ENCODE peak calls at places on chromosomes 7 and 10, in nine cellular contexts. L is dorsolateral prefrontal cortex; K is body of pancreas; A is GM23248; Y is mammary epithelial cell; I is PC-3; N is psoas muscle; T is SJSA1; O is CD8-positive, alpha-beta memory T cell. C is an unnamed sample. For H3K27me3, the result is how much of the 10 kb centered on the place peaks cover.

GRCh38 chr7:32347244-32347828 is 142.8 kb downstream of the LSM5 start:
- DNase-seq in K (no peak), A (peak), N (no peak), T (no peak), I (peak), O (no peak), Y (no peak), L (no peak), C (no peak)

GRCh38 chr10:13949844-13950542 is 363.2 kb downstream of the PRPF18 start:
- DNase-seq in L (no peak), K (no peak), A (peak), O (no peak), N (no peak), T (no peak), Y (peak), I (peak), C (peak)

GRCh38 chr7:148155826-148156225 is 434.7 kb upstream of the C7orf33 start:
- DNase-seq in I (no peak), O (no peak), Y (no peak), L (no peak), K (no peak), A (no peak), T (no peak), N (no peak), C (no peak)

GRCh38 chr10:70267161-70267933 is 16.5 kb downstream of the NPFFR1 start:
- DNase-seq in T (peak), K (peak), Y (peak), A (peak), N (no peak), O (no peak), I (peak), L (no peak), C (peak)

GRCh38 chr10:4498763-4499251 is 327.2 kb upstream of the AKR1E2 start:
- DNase-seq in N (no peak), T (no peak), O (no peak), Y (peak), I (peak), K (no peak), A (peak), L (no peak), C (no peak)

GRCh38 chr7:95871078-95871848 is 98.9 kb downstream of the DYNC1I1 start:
- DNase-seq in T (no peak), K (peak), O (no peak), L (no peak), A (peak), Y (peak), I (peak), N (no peak), C (no peak)

GRCh38 chr10:28587270-28587969 is 54.5 kb downstream of the WAC start:
- DNase-seq in I (no peak), T (no peak), L (no peak), A (peak), K (peak), N (no peak), Y (no peak), O (no peak), C (no peak)

GRCh38 chr10:133278577-133279265 is 2.1 kb upstream of the ADAM8 start:
- DNase-seq in T (no peak), A (no peak), I (peak), K (peak), N (peak), L (no peak), O (peak), Y (peak), C (peak)

GRCh38 chr10:1373287-1373686 is 317.1 kb downstream of the WDR37 start:
- DNase-seq in T (peak), L (no peak), N (no peak), Y (no peak), O (no peak), A (no peak), K (no peak), I (no peak), C (no peak)

GRCh38 chr7:2066251-2066919 is 166.4 kb downstream of the MAD1L1 start:
- DNase-seq in O (no peak), T (no peak), L (no peak), Y (no peak), N (no peak), K (no peak), I (no peak), A (no peak), C (no peak)

GRCh38 chr7:157690058-157690832 is 353.4 kb downstream of the DNAJB6 start:
- DNase-seq in O (peak), I (no peak), K (no peak), N (peak), Y (peak), T (peak), A (peak), L (peak), C (no peak)

GRCh38 chr10:112963835-112964234 is 13.8 kb downstream of the TCF7L2 start:
- DNase-seq in Y (no peak), A (peak), N (no peak), T (peak), L (no peak), I (peak), K (no peak), O (no peak), C (no peak)

GRCh38 chr10:106571216-106571954 is 593.1 kb downstream of the SORCS1 start:
- DNase-seq in K (no peak), I (peak), A (peak), T (no peak), L (no peak), O (no peak), Y (peak), N (no peak), C (no peak)

GRCh38 chr7:129781128-129781855 is 169.8 kb downstream of the NRF1 start:
- DNase-seq in Y (no peak), O (no peak), A (no peak), I (no peak), N (no peak), K (peak), L (no peak), T (no peak), C (no peak)

GRCh38 chr10:93386496-93387369 is 95.4 kb downstream of the MYOF start:
- DNase-seq in Y (no peak), A (peak), T (no peak), K (no peak), N (peak), I (no peak), L (no peak), O (peak), C (no peak)

GRCh38 chr10:125781374-125781773 is 5.8 kb upstream of the MMP21 start:
- DNase-seq in O (no peak), Y (no peak), K (no peak), T (no peak), A (no peak), I (no peak), L (no peak), N (no peak), C (no peak)

GRCh38 chr10:89479255-89479654 is 56.1 kb downstream of the SLC16A12 start:
- DNase-seq in I (no peak), A (peak), T (no peak), Y (no peak), L (no peak), N (no peak), O (no peak), K (no peak), C (no peak)

GRCh38 chr7:140927351-140927750 is 2.6 kb upstream of the BRAF start:
- DNase-seq in K (no peak), N (no peak), Y (no peak), L (no peak), A (no peak), O (no peak), I (no peak), T (no peak), C (no peak)

GRCh38 chr10:122561212-122561611 is 658 bp downstream of the DMBT1 start:
- DNase-seq in K (no peak), N (no peak), O (no peak), Y (no peak), A (no peak), L (no peak), T (no peak), I (peak), C (peak)

GRCh38 chr10:8084799-8085198 is 30.3 kb downstream of the GATA3 start:
- DNase-seq in O (no peak), K (no peak), Y (no peak), I (no peak), N (no peak), A (no peak), T (no peak), L (no peak), C (no peak)

DNA sequence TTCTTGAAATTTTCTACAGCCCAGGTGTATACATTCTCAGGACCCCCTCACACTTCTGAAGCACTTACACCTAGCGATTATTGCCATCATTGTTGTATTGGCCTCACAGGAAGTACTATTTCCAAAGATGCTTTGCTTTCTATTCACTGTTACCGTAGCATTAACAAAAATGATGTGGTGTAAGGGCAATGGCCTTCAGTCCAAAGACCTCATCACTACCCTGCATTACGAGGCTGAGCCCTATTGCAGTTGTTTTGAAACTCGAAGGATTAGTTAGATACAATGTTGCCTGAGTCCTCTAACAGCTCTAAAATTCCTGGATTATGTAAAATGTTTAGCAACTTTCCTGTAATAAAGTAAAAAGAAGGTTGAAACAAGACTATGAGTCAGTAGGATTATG is 2.9 kb downstream of the NRCAM start:
- DNase-seq in Y (no peak), A (no peak), K (no peak), O (no peak), N (no peak), L (no peak), T (no peak), I (no peak), C (no peak)
- H3K27me3 ChIP-seq in Y (under half), A (under half), K (under half), O (under half), N (under half), L (under half), T (half or more), I (half or more), C (under half)

GRCh38 chr10:100684688-100685235 is 60.6 kb upstream of the PAX2 start:
- DNase-seq in Y (no peak), T (no peak), O (no peak), N (no peak), I (no peak), K (no peak), A (no peak), L (no peak), C (no peak)

GRCh38 chr10:100683545-100684127 is 61.7 kb upstream of the PAX2 start:
- DNase-seq in Y (no peak), K (no peak), O (no peak), A (no peak), L (no peak), N (no peak), T (no peak), I (no peak), C (no peak)

GRCh38 chr10:100683004-100683403 is 62.4 kb upstream of the PAX2 start:
- DNase-seq in K (no peak), O (no peak), I (no peak), A (no peak), Y (no peak), L (no peak), T (no peak), N (no peak), C (no peak)

GRCh38 chr10:100677290-100677945 is 68.0 kb upstream of the PAX2 start:
- DNase-seq in Y (no peak), O (no peak), I (no peak), T (no peak), N (no peak), K (no peak), A (no peak), L (no peak), C (no peak)

GRCh38 chr10:100679327-100679726 is 66.1 kb upstream of the PAX2 start:
- DNase-seq in T (no peak), I (no peak), O (no peak), L (no peak), A (no peak), K (no peak), Y (no peak), N (no peak), C (no peak)
- H3K27me3 ChIP-seq in T (half or more), I (under half), O (under half), L (half or more), A (under half), K (under half), Y (under half), N (under half), C (under half)

GRCh38 chr7:28955723-28956607 is 2.2 kb downstream of the TRIL start:
- DNase-seq in Y (peak), N (peak), O (no peak), L (peak), K (peak), A (peak), I (peak), T (no peak), C (no peak)

GRCh38 chr7:28954446-28954845 is 3.7 kb downstream of the TRIL start:
- DNase-seq in Y (no peak), A (no peak), L (no peak), I (no peak), O (no peak), N (no peak), K (no peak), T (no peak), C (no peak)

GRCh38 chr7:28956608-28957063 is 1.5 kb downstream of the TRIL start:
- DNase-seq in L (peak), Y (peak), A (peak), I (peak), T (peak), K (peak), N (peak), O (no peak), C (peak)

GRCh38 chr7:28954936-28955335 is 3.2 kb downstream of the TRIL start:
- DNase-seq in K (no peak), I (no peak), Y (no peak), T (no peak), A (no peak), O (no peak), L (no peak), N (no peak), C (no peak)

DNA sequence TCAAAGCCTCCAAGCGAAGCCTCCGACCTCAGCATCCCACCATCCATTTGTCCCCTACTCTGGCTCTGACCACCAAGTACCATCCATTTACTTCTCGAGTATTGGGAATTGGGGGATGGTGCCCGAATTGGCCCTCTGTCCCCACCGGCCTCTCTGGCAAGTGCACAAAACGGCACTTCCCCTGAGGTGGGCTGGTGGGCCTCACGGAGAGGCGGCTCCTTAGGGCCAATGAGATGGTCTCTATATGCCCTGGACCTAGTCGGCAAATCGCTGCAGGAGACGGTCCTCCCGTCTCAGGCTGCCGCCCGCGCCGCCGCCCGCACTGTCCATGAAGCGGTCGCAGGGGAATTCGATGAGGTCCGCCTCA is 2.8 kb downstream of the TRIL start:
- DNase-seq in A (no peak), N (no peak), Y (no peak), K (no peak), L (no peak), O (no peak), I (no peak), T (no peak), C (no peak)
- H3K27me3 ChIP-seq in A (under half), N (under half), Y (under half), K (under half), L (under half), O (under half), I (under half), T (half or more), C (under half)

GRCh38 chr10:97915346-97915745 is 65.7 kb downstream of the GOLGA7B start:
- DNase-seq in A (no peak), Y (no peak), L (no peak), N (no peak), I (no peak), K (no peak), O (no peak), T (no peak), C (no peak)

GRCh38 chr10:97914837-97915211 is 65.2 kb downstream of the GOLGA7B start:
- DNase-seq in A (peak), I (peak), Y (peak), K (peak), L (peak), T (peak), N (peak), O (peak), C (no peak)

GRCh38 chr10:97915761-97916160 is 66.1 kb downstream of the GOLGA7B start:
- DNase-seq in N (no peak), I (no peak), A (no peak), L (peak), T (no peak), Y (no peak), K (no peak), O (no peak), C (no peak)

GRCh38 chr10:97914171-97914836 is 64.7 kb downstream of the GOLGA7B start:
- DNase-seq in N (no peak), L (no peak), K (no peak), O (no peak), T (no peak), I (no peak), Y (no peak), A (no peak), C (no peak)

GRCh38 chr10:97916586-97916985 is 66.9 kb downstream of the GOLGA7B start:
- DNase-seq in O (no peak), A (peak), I (no peak), K (peak), Y (no peak), T (no peak), N (no peak), L (no peak), C (no peak)
- H3K27me3 ChIP-seq in O (under half), A (half or more), I (under half), K (under half), Y (under half), T (under half), N (under half), L (under half), C (under half)

DNA sequence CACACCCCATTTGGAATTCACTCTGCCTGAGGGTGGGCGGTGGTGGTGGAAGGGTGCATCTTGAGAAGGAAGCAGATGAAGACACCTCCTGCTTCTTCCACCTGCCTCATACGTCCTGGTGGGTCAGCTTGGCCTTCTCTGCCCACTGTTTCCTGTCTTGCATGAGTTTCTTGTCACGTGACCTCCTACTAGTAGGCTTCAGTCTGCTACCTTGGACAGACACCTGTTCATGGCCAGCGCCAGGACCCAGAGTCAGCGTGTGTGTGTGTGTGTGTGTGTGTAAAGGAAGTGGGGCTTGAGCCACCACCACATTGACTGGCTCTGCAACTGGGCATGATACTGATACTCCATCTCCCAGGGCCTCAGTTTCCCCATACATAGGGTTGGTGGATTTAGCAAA is 17.1 kb upstream of the VPS37D start:
- DNase-seq in N (no peak), L (no peak), T (no peak), O (no peak), I (no peak), A (no peak), Y (no peak), K (no peak), C (no peak)
- H3K27me3 ChIP-seq in N (under half), L (under half), T (under half), O (under half), I (under half), A (under half), Y (under half), K (under half), C (half or more)